ENCODE peak calls at places on chromosomes 16 and 17, in eight cellular contexts. Y is right lobe of liver, J is fibroblast of lung, K is iPS DF 6.9, A is body of pancreas, T is ascending aorta, H is spleen, I is ovary. Q is an unnamed sample. For H3K4me1 and H3K36me3, the result is how much of the 10 kb centered on the place peaks cover.

GRCh38 chr17:17739388-17740066 is 58.3 kb downstream of the RAI1 start:
- DNase-seq in Y (no peak), J (peak), K (no peak), A (peak), T (no peak), H (no peak), I (peak), Q (peak)

GRCh38 chr16:50121278-50121677 is 31.8 kb upstream of the TENT4B start:
- DNase-seq in Y (no peak), J (no peak), K (no peak), A (no peak), T (no peak), H (no peak), I (no peak), Q (no peak)

GRCh38 chr17:37671813-37672544 is 28.7 kb upstream of the DDX52 start:
- DNase-seq in Y (no peak), J (peak), K (no peak), A (no peak), T (no peak), H (no peak), I (no peak), Q (no peak)

GRCh38 chr16:2296662-2297505 is 29.0 kb upstream of the RNPS1 start:
- DNase-seq in Y (no peak), J (peak), K (peak), A (peak), T (no peak), H (no peak), I (peak), Q (no peak)

GRCh38 chr17:65564793-65565192 is 3.3 kb upstream of the AXIN2 start:
- DNase-seq in Y (no peak), J (peak), K (no peak), A (peak), T (peak), H (no peak), I (no peak), Q (peak)

GRCh38 chr16:2289282-2289681 is 21.4 kb upstream of the RNPS1 start:
- DNase-seq in Y (no peak), J (no peak), K (no peak), A (no peak), T (no peak), H (peak), I (no peak), Q (no peak)

GRCh38 chr17:37312137-37312923 is 63.5 kb upstream of the C17orf78 start:
- DNase-seq in Y (no peak), J (no peak), K (no peak), A (no peak), T (no peak), H (no peak), I (no peak), Q (no peak)

GRCh38 chr17:38442548-38442947 is 14.3 kb downstream of the ARHGAP23 start:
- DNase-seq in Y (no peak), J (peak), K (no peak), A (no peak), T (peak), H (no peak), I (no peak), Q (no peak)

GRCh38 chr17:49880291-49881053 is 32.6 kb upstream of the TAC4 start:
- DNase-seq in Y (peak), J (peak), K (peak), A (peak), T (peak), H (peak), I (peak), Q (peak)

GRCh38 chr17:73663614-73664013 is 19.4 kb upstream of the SDK2 start:
- DNase-seq in Y (no peak), J (no peak), K (no peak), A (no peak), T (no peak), H (no peak), I (no peak), Q (no peak)

GRCh38 chr16:67260426-67261063 is 11.8 kb downstream of the SLC9A5 start:
- DNase-seq in Y (no peak), J (peak), K (no peak), A (peak), T (no peak), H (peak), I (no peak), Q (peak)

GRCh38 chr16:23857256-23857891 is 21.6 kb downstream of the PRKCB start:
- DNase-seq in Y (no peak), J (no peak), K (no peak), A (no peak), T (no peak), H (no peak), I (no peak), Q (no peak)

GRCh38 chr17:8894673-8895578 is 27.5 kb upstream of the PIK3R6 start:
- DNase-seq in Y (peak), J (peak), K (peak), A (peak), T (peak), H (peak), I (no peak), Q (no peak)

GRCh38 chr17:33218657-33219298 is 74.3 kb downstream of the ASIC2 start:
- DNase-seq in Y (no peak), J (peak), K (no peak), A (no peak), T (no peak), H (no peak), I (no peak), Q (no peak)

GRCh38 chr16:21228473-21228872 is 5.0 kb upstream of the ANKS4B start:
- DNase-seq in Y (no peak), J (no peak), K (no peak), A (no peak), T (no peak), H (no peak), I (no peak), Q (no peak)

GRCh38 chr16:70749681-70750601 is 51.0 kb downstream of the VAC14 start:
- DNase-seq in Y (no peak), J (peak), K (no peak), A (no peak), T (no peak), H (no peak), I (peak), Q (no peak)

GRCh38 chr17:48791128-48792032 is 25.6 kb downstream of the TTLL6 start:
- DNase-seq in Y (peak), J (peak), K (peak), A (peak), T (peak), H (no peak), I (peak), Q (peak)

GRCh38 chr17:8900626-8901585 is 33.4 kb upstream of the PIK3R6 start:
- DNase-seq in Y (peak), J (no peak), K (no peak), A (no peak), T (peak), H (no peak), I (no peak), Q (no peak)

GRCh38 chr17:65131946-65132345 is 5.2 kb upstream of the RGS9 start:
- DNase-seq in Y (peak), J (peak), K (no peak), A (no peak), T (no peak), H (no peak), I (no peak), Q (no peak)

GRCh38 chr17:17079761-17080160 is 37.5 kb downstream of the MPRIP start:
- DNase-seq in Y (peak), J (no peak), K (no peak), A (peak), T (no peak), H (peak), I (no peak), Q (peak)

GRCh38 chr16:2663553-2664521 is 18.5 kb upstream of the KCTD5 start:
- DNase-seq in Y (no peak), J (peak), K (no peak), A (peak), T (no peak), H (no peak), I (no peak), Q (no peak)

GRCh38 chr16:52584354-52584840 is 37.5 kb upstream of the TOX3 start:
- DNase-seq in Y (no peak), J (no peak), K (no peak), A (no peak), T (no peak), H (no peak), I (no peak), Q (no peak)

GRCh38 chr17:31674717-31675349 is 184.2 kb downstream of the COPRS start:
- DNase-seq in Y (no peak), J (peak), K (no peak), A (no peak), T (no peak), H (no peak), I (no peak), Q (no peak)

GRCh38 chr17:15255713-15256454 is 9.2 kb downstream of the PMP22 start:
- DNase-seq in Y (no peak), J (no peak), K (no peak), A (no peak), T (no peak), H (peak), I (no peak), Q (no peak)

GRCh38 chr17:67942810-67943209 is 53.5 kb downstream of the C17orf58 start:
- DNase-seq in Y (no peak), J (peak), K (no peak), A (no peak), T (no peak), H (no peak), I (no peak), Q (no peak)

GRCh38 chr17:43517615-43518386 is 28.3 kb downstream of the ETV4 start:
- DNase-seq in Y (no peak), J (peak), K (no peak), A (no peak), T (no peak), H (no peak), I (no peak), Q (no peak)

GRCh38 chr17:65593870-65594584 is 32.6 kb upstream of the AXIN2 start:
- DNase-seq in Y (no peak), J (peak), K (no peak), A (no peak), T (no peak), H (no peak), I (no peak), Q (no peak)

GRCh38 chr17:76091526-76092285 is 11.9 kb downstream of the EXOC7 start:
- DNase-seq in Y (peak), J (no peak), K (no peak), A (no peak), T (no peak), H (no peak), I (no peak), Q (no peak)

GRCh38 chr16:53435066-53435688 is 906 bp downstream of the RBL2 start:
- DNase-seq in Y (peak), J (peak), K (no peak), A (peak), T (peak), H (no peak), I (peak), Q (peak)

GRCh38 chr16:56202036-56202435 is 10.7 kb downstream of the GNAO1 start:
- DNase-seq in Y (peak), J (no peak), K (no peak), A (no peak), T (no peak), H (no peak), I (no peak), Q (no peak)

GRCh38 chr17:40490982-40491381 is 10.4 kb downstream of the TNS4 start:
- DNase-seq in Y (no peak), J (no peak), K (no peak), A (no peak), T (no peak), H (no peak), I (no peak), Q (no peak)

GRCh38 chr17:40495140-40495539 is 6.3 kb downstream of the TNS4 start:
- DNase-seq in Y (no peak), J (no peak), K (no peak), A (no peak), T (no peak), H (no peak), I (no peak), Q (no peak)

GRCh38 chr17:40493697-40494096 is 7.7 kb downstream of the TNS4 start:
- DNase-seq in Y (no peak), J (no peak), K (no peak), A (no peak), T (no peak), H (no peak), I (no peak), Q (no peak)

GRCh38 chr17:40490289-40490853 is 11.1 kb downstream of the TNS4 start:
- DNase-seq in Y (no peak), J (peak), K (no peak), A (peak), T (no peak), H (no peak), I (peak), Q (peak)

GRCh38 chr17:40491486-40491885 is 9.9 kb downstream of the TNS4 start:
- DNase-seq in Y (no peak), J (no peak), K (no peak), A (no peak), T (no peak), H (no peak), I (no peak), Q (no peak)
- H3K4me1 ChIP-seq in Y (under half), J (under half), K (under half), A (under half), T (under half), H (under half), I (under half), Q (half or more)

DNA sequence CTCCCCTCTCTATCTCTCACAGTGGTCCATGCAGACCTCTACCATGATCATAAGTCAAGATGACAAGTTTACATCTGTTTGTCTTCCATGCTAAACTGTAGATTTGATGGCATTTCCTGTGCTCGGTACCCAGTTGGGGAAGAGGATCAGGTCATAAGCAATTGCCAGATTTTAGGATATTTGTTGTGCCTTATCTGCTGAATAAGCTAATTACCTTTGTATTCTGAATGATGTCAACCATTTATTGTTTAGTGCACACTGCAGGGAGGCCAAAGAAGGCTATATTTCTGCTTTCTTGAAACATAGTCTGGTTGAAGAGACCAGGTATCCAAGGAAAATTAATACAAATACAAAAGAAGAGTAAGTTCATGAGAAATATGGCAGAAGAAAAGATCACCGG is 5.8 kb upstream of the ALDOC start:
- DNase-seq in Y (no peak), J (no peak), K (no peak), A (no peak), T (no peak), H (no peak), I (no peak), Q (no peak)
- H3K36me3 ChIP-seq in Y (under half), J (under half), K (half or more), A (under half), T (under half), H (half or more), I (under half), Q (under half)

DNA sequence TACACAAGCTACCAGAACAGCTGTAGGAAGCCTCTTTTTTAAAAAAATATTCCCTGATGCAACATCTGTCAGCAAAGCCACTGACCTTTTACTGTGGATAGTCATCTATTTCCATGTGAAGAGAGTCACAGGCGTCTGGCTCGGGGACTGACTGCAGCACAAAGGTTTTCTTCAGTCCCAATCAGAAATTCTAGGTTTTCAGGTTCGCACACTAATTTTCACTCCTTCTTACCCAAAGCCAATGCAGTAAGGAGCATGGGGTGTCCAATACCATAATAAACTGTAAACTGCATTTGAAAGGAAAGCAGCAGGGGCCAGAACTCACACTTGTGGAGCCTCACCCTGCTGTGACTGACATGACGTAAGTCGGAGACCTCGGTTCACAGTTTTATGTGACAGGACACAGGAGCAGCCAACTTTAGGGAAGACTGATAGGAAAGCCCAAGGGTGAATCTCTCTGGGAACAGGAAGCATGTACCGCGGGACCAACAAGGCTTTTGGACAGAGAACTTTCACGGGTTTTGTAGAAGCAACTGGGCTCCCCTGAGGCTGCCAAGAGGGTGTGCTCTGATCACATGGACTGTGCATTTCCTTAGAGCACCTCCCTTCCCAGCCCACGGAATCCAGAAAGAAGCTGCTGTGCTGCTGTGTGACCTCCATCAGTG is 9.1 kb upstream of the TMEM100 start:
- DNase-seq in Y (peak), J (peak), K (no peak), A (peak), T (peak), H (no peak), I (peak), Q (peak)
- H3K27ac ChIP-seq in Y (peak), J (peak), K (no peak), A (no peak), T (peak), H (peak), I (no peak), Q (peak)

DNA sequence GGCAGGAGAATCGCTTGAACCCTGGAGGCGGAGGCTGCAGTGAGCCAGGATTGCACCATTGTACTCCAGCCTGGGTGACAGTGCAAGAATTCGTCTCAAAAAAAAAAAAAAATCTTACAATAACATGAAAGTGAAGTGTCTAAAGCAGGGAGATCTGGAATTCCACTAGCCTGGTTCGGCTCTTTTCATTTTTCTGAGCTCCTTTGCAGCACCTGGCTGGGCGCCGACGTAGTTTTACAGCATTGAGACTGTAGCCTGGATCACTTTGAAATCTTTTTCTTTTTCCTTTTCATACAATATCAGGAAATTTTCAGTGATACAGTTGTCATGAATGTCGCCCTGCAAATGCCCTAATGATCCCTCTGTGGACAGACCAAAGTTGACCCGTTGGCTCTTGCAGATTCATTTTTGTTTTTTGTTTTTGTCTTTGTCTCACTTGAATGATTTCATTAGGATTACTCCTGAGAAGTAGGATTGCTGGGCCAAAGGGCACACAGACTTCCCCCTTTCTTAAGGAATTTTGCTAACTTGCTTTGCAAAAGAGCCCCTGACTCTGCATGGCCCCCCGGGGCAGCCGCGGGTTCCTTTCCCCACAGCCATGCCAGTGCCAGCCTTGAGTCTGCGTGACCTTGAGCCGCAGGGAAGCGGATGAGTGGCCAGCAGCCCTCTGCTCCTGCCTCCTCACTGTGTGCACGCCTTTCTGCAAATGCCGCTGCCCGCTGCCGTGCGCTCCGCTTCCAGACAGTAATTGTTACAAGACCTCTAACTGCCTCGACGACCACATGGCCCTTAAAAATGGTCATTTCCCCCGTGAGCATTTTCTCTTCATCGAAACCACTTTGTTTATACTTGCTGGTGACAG is 28.0 kb downstream of the CRISPLD2 start:
- DNase-seq in Y (no peak), J (no peak), K (no peak), A (no peak), T (no peak), H (no peak), I (no peak), Q (no peak)
- H3K4me1 ChIP-seq in Y (under half), J (under half), K (under half), A (under half), T (under half), H (under half), I (under half), Q (under half)